ENCODE peak calls at places on chromosome 7, in ten cellular contexts. T is kidney tubule cell; R is astrocyte of the spinal cord; S is ecto neural progenitor cell; C is cardiac muscle cell; J is left ventricle myocardium inferior; E is stimulated activated naive CD4-positive, alpha-beta T cell; U is hippocampal formation; H is AG09309; Z is activated naive CD4-positive, alpha-beta T cell treated with anti-CD3 and anti-CD28 coated beads for 36 hours. Y is an unnamed sample.
A peak's percentile ranks its signal among the peaks of the same experiment; 100 is the strongest.

GRCh38 chr7:41052736-41053135 is 650.2 kb downstream of the INHBA start:
- DNase-seq in C (no peak), J (no peak), Z (no peak), U (no peak), T (no peak), H (no peak), S (no peak), R (no peak), E (no peak), Y (no peak)

GRCh38 chr7:70710011-70710480 is 421.9 kb upstream of the GALNT17 start:
- DNase-seq in J (no peak), Z (no peak), E (no peak), R (peak; percentile 82), C (peak; percentile 43), S (no peak), U (no peak), H (no peak), T (peak; percentile 95), Y (no peak)

GRCh38 chr7:24896031-24896433 is 83.9 kb downstream of the OSBPL3 start:
- DNase-seq in Z (no peak), U (no peak), E (peak; percentile 4), T (no peak), J (no peak), C (no peak), R (no peak), H (no peak), S (no peak), Y (no peak)

GRCh38 chr7:22275574-22276150 is 81.3 kb downstream of the RAPGEF5 start:
- DNase-seq in J (no peak), Z (no peak), C (no peak), E (no peak), T (no peak), R (no peak), U (no peak), S (no peak), H (no peak), Y (no peak)

GRCh38 chr7:47154781-47155180 is 427.1 kb downstream of the TNS3 start:
- DNase-seq in H (no peak), R (no peak), S (no peak), U (no peak), J (no peak), E (no peak), Z (no peak), T (peak; percentile 51), C (no peak), Y (no peak)

GRCh38 chr7:95794917-95795515 is 22.7 kb downstream of the DYNC1I1 start:
- DNase-seq in S (no peak), H (no peak), J (no peak), Z (no peak), E (no peak), C (peak; percentile 22), T (peak; percentile 54), R (peak; percentile 13), U (no peak), Y (peak; percentile 53)

GRCh38 chr7:130276796-130277762 is 10.4 kb downstream of the CPA2 start:
- DNase-seq in T (no peak), C (peak; percentile 70), E (no peak), U (no peak), J (no peak), S (no peak), Z (peak; percentile 86), R (peak; percentile 79), H (no peak), Y (peak; percentile 60)

GRCh38 chr7:32937344-32938174 is 19.7 kb upstream of the FKBP9 start:
- DNase-seq in E (no peak), R (peak; percentile 22), H (no peak), J (peak; percentile 49), T (peak; percentile 7), C (peak; percentile 61), Z (no peak), U (no peak), S (no peak), Y (peak; percentile 23)

GRCh38 chr7:34277016-34277800 is 371.9 kb downstream of the BMPER start:
- DNase-seq in H (no peak), J (no peak), C (peak; percentile 88), S (no peak), T (no peak), R (peak; percentile 32), U (no peak), E (no peak), Z (no peak), Y (peak; percentile 17)

GRCh38 chr7:50153141-50153540 is 60.1 kb upstream of the ZPBP start:
- DNase-seq in C (no peak), U (no peak), R (no peak), E (no peak), Z (no peak), H (no peak), J (no peak), T (no peak), S (no peak), Y (no peak)

GRCh38 chr7:55326079-55326847 is 38.9 kb upstream of the LANCL2 start:
- DNase-seq in E (no peak), T (no peak), U (no peak), C (no peak), J (no peak), H (no peak), Z (no peak), S (no peak), R (no peak), Y (no peak)

Y was measured in MCF 10A.